ENCODE peak calls at places on chromosomes 3 and 15, in seven cellular contexts. L, N, I, B, H, T and A are unnamed samples.

GRCh38 chr3:177591371-177591770 is 394.1 kb upstream of the TBL1XR1 start:
- DNase-seq in L (no peak), N (no peak), I (no peak), B (no peak), H (no peak), T (peak; percentile 35), A (no peak)

GRCh38 chr3:187686874-187687273 is 15.5 kb downstream of the RTP2 start:
- DNase-seq in L (no peak), N (no peak), I (no peak), B (no peak), H (no peak), T (no peak), A (no peak)

GRCh38 chr3:128931046-128931445 is 51.6 kb downstream of the ACAD9 start:
- DNase-seq in L (no peak), N (no peak), I (no peak), B (no peak), H (no peak), T (no peak), A (no peak)

GRCh38 chr3:137760341-137761098 is 3.6 kb upstream of the SOX14 start:
- DNase-seq in L (no peak), N (no peak), I (no peak), B (no peak), H (no peak), T (no peak), A (peak; percentile 7)

GRCh38 chr3:189771842-189772494 is 140.8 kb downstream of the TP63 start:
- DNase-seq in L (no peak), N (no peak), I (no peak), B (no peak), H (no peak), T (no peak), A (no peak)

GRCh38 chr3:42214565-42215283 is 51.3 kb downstream of the CCK start:
- DNase-seq in L (no peak), N (no peak), I (no peak), B (no peak), H (no peak), T (no peak), A (no peak)

GRCh38 chr3:188197388-188197847 is 43.5 kb downstream of the LPP start:
- DNase-seq in L (no peak), N (no peak), I (peak; percentile 61), B (no peak), H (no peak), T (no peak), A (no peak)

GRCh38 chr3:88059380-88060160 is 515 bp downstream of the ZNF654 start:
- DNase-seq in L (no peak), N (peak; percentile 51), I (no peak), B (no peak), H (no peak), T (no peak), A (peak; percentile 46)

GRCh38 chr15:51103330-51103729 is 8.6 kb upstream of the TNFAIP8L3 start:
- DNase-seq in L (no peak), N (no peak), I (no peak), B (no peak), H (no peak), T (no peak), A (no peak)

GRCh38 chr3:4935347-4935746 is 43.9 kb upstream of the BHLHE40 start:
- DNase-seq in L (no peak), N (no peak), I (no peak), B (no peak), H (no peak), T (no peak), A (no peak)

GRCh38 chr3:35216501-35217266 is 422.6 kb upstream of the ARPP21 start:
- DNase-seq in L (no peak), N (no peak), I (no peak), B (no peak), H (no peak), T (no peak), A (no peak)

GRCh38 chr3:110164632-110165240 is 827.4 kb upstream of the DPPA4 start:
- DNase-seq in L (no peak), N (no peak), I (no peak), B (no peak), H (no peak), T (no peak), A (no peak)

GRCh38 chr3:129034650-129035049 is 25.9 kb upstream of the GP9 start:
- DNase-seq in L (no peak), N (no peak), I (no peak), B (peak; percentile 39), H (no peak), T (no peak), A (peak; percentile 62)

GRCh38 chr3:127610105-127610504 is 11.9 kb downstream of the MCM2 start:
- DNase-seq in L (no peak), N (no peak), I (no peak), B (no peak), H (no peak), T (no peak), A (no peak)
- TF ChIP-seq JUND in L (no peak), N (no peak), I (no peak), B (no peak), H (no peak), T (no peak), A (no peak)

DNA sequence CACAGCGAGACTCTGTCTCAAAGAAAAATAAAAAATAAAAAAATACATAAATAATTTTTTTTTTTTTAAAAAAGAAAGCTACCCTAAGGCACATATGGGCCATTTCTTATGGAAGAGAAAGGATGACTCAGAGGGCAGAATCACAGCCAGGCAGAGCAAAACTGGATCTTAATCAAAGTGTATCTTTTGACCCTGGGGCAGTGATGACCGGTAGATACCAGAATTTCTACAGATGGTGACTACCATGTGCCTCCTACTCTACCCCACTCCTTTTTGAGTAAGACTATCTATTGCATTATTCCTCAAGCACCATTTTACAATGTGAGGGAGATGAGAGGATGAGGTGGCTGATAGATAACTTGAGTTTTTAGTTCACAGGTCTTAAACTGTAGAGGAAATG is 26.0 kb downstream of the TARS3 start:
- DNase-seq in L (no peak), N (no peak), I (no peak), B (no peak), H (no peak), T (no peak), A (no peak)
- TF ChIP-seq JUND in L (no peak), N (no peak), I (no peak), B (no peak), H (no peak), T (no peak), A (no peak)

GRCh38 chr15:41919201-41919820 is 25.5 kb upstream of the SPTBN5 start:
- DNase-seq in L (no peak), N (no peak), I (no peak), B (no peak), H (no peak), T (no peak), A (no peak)

GRCh38 chr15:41923424-41923999 is 29.7 kb upstream of the SPTBN5 start:
- DNase-seq in L (no peak), N (no peak), I (no peak), B (no peak), H (no peak), T (no peak), A (no peak)

GRCh38 chr15:41922353-41922752 is 28.5 kb upstream of the SPTBN5 start:
- DNase-seq in L (no peak), N (no peak), I (no peak), B (no peak), H (no peak), T (no peak), A (no peak)

GRCh38 chr15:41919954-41920538 is 26.2 kb upstream of the SPTBN5 start:
- DNase-seq in L (no peak), N (no peak), I (no peak), B (no peak), H (no peak), T (no peak), A (no peak)

DNA sequence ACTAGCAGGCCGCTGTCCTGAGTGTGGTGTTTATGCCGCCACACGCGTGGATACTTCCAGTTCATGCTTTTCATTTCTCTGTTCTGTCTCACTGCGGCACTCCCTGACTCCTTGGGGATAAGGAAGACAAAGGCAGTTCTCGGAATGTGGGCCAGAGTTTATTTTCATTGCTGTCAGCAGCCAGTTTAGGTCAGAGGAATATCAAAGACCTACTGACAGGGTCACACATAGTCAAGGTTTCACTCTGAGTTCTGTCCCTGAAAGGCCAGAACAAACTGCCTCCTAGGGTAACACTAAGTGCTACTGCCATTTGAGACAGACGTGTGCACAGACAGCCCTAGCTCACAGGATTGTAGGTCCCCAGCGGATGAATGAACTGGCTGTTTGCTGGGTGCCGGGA is 27.3 kb upstream of the SPTBN5 start:
- DNase-seq in L (no peak), N (no peak), I (no peak), B (no peak), H (no peak), T (no peak), A (no peak)
- TF ChIP-seq JUND in L (no peak), N (no peak), I (no peak), B (no peak), H (no peak), T (no peak), A (no peak)

DNA sequence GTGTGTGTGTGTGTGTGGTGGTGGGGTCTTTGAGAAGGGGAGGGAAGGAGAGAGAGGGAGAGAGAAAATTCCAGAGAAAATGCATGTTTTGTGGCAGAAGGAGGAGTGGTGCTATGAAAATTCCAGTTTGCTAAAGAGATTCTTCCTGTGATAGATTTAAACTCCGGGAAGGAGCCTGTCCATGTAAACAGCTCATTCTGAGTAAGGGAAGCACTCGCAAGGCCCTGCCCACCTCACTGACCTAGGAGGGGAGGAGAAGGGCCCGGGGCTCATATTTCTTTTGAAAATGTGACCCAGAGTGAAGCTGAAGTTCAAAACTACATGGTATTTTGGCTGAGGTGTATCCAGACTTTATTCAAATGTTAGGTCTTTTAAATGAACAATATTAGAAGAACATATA is 41.3 kb downstream of the ADAMTSL3 start:
- DNase-seq in L (no peak), N (no peak), I (no peak), B (no peak), H (no peak), T (no peak), A (no peak)
- TF ChIP-seq JUND in L (no peak), N (no peak), I (no peak), B (no peak), H (no peak), T (no peak), A (no peak)